ENCODE peak calls at places on chromosomes 1 and 21, in nine cellular contexts. J is uterus, T is heart left ventricle, L is Peyer's patch, O is adrenal gland, Z is esophagus squamous epithelium, X is prostate gland, K is body of pancreas, U is right lobe of liver. B is an unnamed sample.

GRCh38 chr1:21823980-21824702 is 12.1 kb downstream of the LDLRAD2 start:
- DNase-seq in J (no peak), T (no peak), L (no peak), O (no peak), Z (no peak), X (no peak), K (no peak), U (no peak), B (peak; percentile 60)

GRCh38 chr21:38930838-38931237 is 125.1 kb downstream of the ETS2 start:
- DNase-seq in J (no peak), T (no peak), L (no peak), O (peak; percentile 40), Z (no peak), X (no peak), K (no peak), U (no peak), B (peak; percentile 77)

GRCh38 chr21:8997011-8997440 is 1524.4 kb upstream of the TPTE start:
- DNase-seq in J (no peak), T (no peak), L (no peak), O (no peak), Z (no peak), X (no peak), K (no peak), U (no peak), B (no peak)

GRCh38 chr1:161115132-161115711 is 2.6 kb downstream of the PFDN2 start:
- DNase-seq in J (no peak), T (no peak), L (no peak), O (no peak), Z (no peak), X (no peak), K (no peak), U (no peak), B (no peak)

GRCh38 chr1:25586181-25586588 is 30.4 kb upstream of the MAN1C1 start:
- DNase-seq in J (no peak), T (no peak), L (no peak), O (no peak), Z (no peak), X (no peak), K (no peak), U (no peak), B (peak; percentile 22)

GRCh38 chr1:173341307-173341706 is 134.2 kb upstream of the TNFSF4 start:
- DNase-seq in J (no peak), T (peak; percentile 60), L (no peak), O (no peak), Z (no peak), X (no peak), K (no peak), U (no peak), B (no peak)

GRCh38 chr1:229538945-229539344 is 19.6 kb downstream of the ABCB10 start:
- DNase-seq in J (no peak), T (no peak), L (no peak), O (no peak), Z (no peak), X (no peak), K (no peak), U (no peak), B (no peak)

GRCh38 chr1:172537827-172538391 is 5.0 kb downstream of the SUCO start:
- DNase-seq in J (no peak), T (no peak), L (no peak), O (no peak), Z (no peak), X (no peak), K (no peak), U (no peak), B (no peak)

GRCh38 chr1:12536023-12536639 is 81.9 kb downstream of the DHRS3 start:
- DNase-seq in J (no peak), T (no peak), L (no peak), O (no peak), Z (no peak), X (no peak), K (no peak), U (no peak), B (no peak)

GRCh38 chr1:91308544-91308943 is 96.1 kb downstream of the HFM1 start:
- DNase-seq in J (no peak), T (no peak), L (no peak), O (no peak), Z (no peak), X (no peak), K (no peak), U (no peak), B (no peak)

GRCh38 chr1:223242382-223242955 is 99.4 kb upstream of the TLR5 start:
- DNase-seq in J (no peak), T (no peak), L (no peak), O (no peak), Z (no peak), X (no peak), K (no peak), U (no peak), B (no peak)

GRCh38 chr1:226349801-226350503 is 41.0 kb upstream of the LIN9 start:
- DNase-seq in J (no peak), T (no peak), L (peak; percentile 39), O (no peak), Z (no peak), X (no peak), K (no peak), U (no peak), B (no peak)

DNA sequence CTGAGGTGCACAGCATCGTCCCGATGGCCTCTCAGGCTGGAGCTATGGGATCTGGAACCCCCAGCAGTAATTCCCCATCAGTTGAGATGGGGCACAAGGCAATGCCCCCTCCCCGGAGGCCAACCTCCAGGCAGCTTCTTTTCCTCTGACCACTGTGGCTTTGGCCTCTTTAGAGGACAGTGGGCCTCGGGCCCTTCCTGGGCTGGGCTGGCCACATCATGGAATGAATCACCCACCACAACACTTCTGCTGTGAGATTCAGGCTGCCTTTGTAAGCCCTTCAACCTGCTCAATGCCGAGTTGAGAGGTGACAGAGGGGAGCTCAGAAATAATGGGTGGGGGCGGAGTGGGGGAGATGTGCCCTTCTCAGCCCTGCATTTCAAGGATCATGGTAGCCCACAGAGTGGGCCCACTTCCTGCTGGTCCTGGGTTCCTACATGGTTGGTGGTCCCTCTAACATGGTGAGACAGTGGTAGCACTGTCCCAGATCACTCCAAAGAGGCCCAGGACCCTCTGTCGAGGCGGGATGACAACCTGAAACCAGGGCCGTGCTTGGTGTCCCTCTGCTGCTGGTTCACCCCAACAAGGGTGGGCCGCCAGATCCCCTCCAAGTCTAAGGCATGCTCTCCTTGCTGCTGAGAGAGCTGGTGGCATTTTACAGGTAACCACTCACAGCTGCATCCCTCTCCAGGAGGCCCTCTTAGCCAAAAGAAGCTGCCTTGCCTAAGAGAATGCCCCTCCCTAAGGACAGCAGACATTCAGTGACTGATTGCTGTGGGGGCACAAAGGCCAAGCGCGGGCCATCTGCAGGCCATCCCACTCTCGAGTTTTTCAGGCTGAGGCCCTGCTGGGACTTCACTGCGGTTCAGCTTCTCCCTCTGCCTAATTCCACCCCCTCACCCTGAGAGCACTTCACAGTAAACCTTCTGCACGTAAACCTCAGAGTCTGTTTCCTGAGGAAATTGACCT is 29.7 kb upstream of the EVA1B start:
- DNase-seq in J (no peak), T (no peak), L (no peak), O (no peak), Z (no peak), X (no peak), K (no peak), U (no peak), B (no peak)
- H3K9me3 ChIP-seq in J (no peaks in the 10 kb centered on the region), T (no peaks in the 10 kb centered on the region), L (no peaks in the 10 kb centered on the region), O (no peaks in the 10 kb centered on the region), Z (no peaks in the 10 kb centered on the region), X (no peaks in the 10 kb centered on the region), K (no peaks in the 10 kb centered on the region), U (no peaks in the 10 kb centered on the region), B (no peaks in the 10 kb centered on the region)

GRCh38 chr21:46285761-46286667 is at the start of gene YBEY:
- DNase-seq in J (peak; percentile 88), T (peak; percentile 93), L (peak; percentile 84), O (peak; percentile 92), Z (peak; percentile 52), X (peak; percentile 84), K (peak; percentile 88), U (peak; percentile 92), B (peak; percentile 98)
- TF ChIP-seq POLR2A in J (peak; percentile 51), T (peak; percentile 72), L (peak; percentile 73), O (peak; percentile 28), Z (peak; percentile 57), X (peak; percentile 63), K (peak; percentile 82), U (peak; percentile 74), B (no peak)

DNA sequence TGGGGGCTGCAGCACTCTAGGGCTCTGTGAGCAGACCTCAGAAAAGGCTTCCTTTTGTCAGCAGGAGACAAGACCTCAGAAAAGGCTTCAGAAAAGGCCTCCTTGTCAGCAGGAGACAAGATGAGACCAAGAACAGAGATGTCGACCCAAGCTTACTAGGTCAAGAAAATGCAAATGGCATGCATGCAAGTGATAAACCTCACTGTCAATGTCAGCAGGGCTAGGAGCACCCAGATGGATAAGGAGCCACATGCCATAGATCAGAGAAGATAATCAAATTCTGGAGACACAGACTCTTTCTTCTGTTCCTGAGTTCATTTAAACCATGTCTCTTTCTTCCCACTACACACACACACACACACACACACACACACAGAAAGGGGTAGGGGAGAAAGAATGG is 285.9 kb downstream of the CHRM3 start:
- DNase-seq in J (no peak), T (no peak), L (no peak), O (no peak), Z (no peak), X (no peak), K (no peak), U (no peak), B (no peak)
- H3K36me3 ChIP-seq in J (no peaks in the 10 kb centered on the region), T (no peaks in the 10 kb centered on the region), L (no peaks in the 10 kb centered on the region), O (no peaks in the 10 kb centered on the region), Z (no peaks in the 10 kb centered on the region), X (no peaks in the 10 kb centered on the region), K (no peaks in the 10 kb centered on the region), U (no peaks in the 10 kb centered on the region), B (no peaks in the 10 kb centered on the region)

DNA sequence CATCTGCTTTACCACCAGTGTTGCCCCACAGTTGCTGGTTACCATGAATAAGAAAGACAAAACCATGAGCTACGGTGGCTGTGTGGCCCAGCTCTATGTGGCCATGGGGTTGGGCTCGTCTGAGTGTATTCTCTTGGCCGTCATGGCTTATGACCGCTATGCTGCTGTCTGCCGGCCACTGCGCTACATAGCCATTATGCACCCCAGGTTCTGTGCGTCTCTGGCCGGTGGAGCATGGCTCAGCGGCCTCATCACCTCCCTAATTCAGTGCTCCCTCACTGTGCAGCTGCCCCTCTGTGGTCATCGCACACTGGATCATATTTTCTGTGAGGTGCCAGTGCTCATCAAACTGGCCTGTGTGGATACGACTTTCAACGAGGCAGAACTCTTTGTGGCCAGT is 14.0 kb downstream of the OR2G6 start:
- DNase-seq in J (no peak), T (no peak), L (no peak), O (no peak), Z (no peak), X (no peak), K (no peak), U (no peak), B (peak; percentile 13)
- H3K9me3 ChIP-seq in J (no peaks in the 10 kb centered on the region), T (no peaks in the 10 kb centered on the region), L (no peaks in the 10 kb centered on the region), O (no peaks in the 10 kb centered on the region), Z (no peaks in the 10 kb centered on the region), X (no peaks in the 10 kb centered on the region), K (peaks cover 8% of the 10 kb centered on the region), U (no peaks in the 10 kb centered on the region), B (no peaks in the 10 kb centered on the region)

DNA sequence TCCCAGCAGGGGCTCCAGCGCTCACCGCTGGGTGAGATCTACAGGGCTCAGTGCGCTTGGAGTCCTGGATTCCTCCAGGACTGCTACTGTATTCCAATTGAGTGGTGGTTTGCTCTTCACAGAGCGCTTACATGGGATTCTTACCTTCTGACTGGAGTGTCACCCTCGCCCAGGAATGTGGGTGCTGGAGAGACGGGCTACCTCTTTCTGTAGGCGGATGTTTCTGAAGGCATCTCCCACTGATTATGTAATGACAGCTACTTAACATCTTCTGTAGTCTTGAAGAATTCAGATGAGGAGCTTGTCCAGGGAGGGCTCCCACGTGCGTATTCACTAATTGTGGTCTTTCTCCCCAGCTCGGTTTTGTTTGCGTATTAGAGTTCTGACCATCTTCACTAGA is 154.2 kb downstream of the DYRK1A start:
- DNase-seq in J (no peak), T (no peak), L (no peak), O (no peak), Z (no peak), X (no peak), K (no peak), U (no peak), B (peak; percentile 24)
- TF ChIP-seq POLR2A in J (no peak), T (no peak), L (no peak), O (no peak), Z (no peak), X (no peak), K (no peak), U (no peak), B (no peak)

B was measured in upper lobe of left lung.